ENCODE peak calls at places on chromosomes 13 and 19, in five cellular contexts. D is mucosa of descending colon, J is kidney epithelial cell, M is GM13976, P is Caco-2. Q is an unnamed sample.

GRCh38 chr19:37691881-37692504 is 27.6 kb downstream of the ZNF607 start:
- DNase-seq in D (peak), J (peak), M (peak), P (peak), Q (peak)

GRCh38 chr13:27117947-27118346 is 53.7 kb downstream of the USP12 start:
- DNase-seq in D (no peak), J (no peak), M (no peak), P (no peak), Q (no peak)

GRCh38 chr13:94009696-94010095 is 469.8 kb downstream of the DCT start:
- DNase-seq in D (no peak), J (no peak), M (no peak), P (no peak), Q (no peak)

GRCh38 chr13:20230913-20231838 is 943 bp downstream of the GJB6 start:
- DNase-seq in D (no peak), J (no peak), M (no peak), P (no peak), Q (no peak)

GRCh38 chr19:10603084-10603872 is 16.2 kb upstream of the AP1M2 start:
- DNase-seq in D (peak), J (no peak), M (peak), P (no peak), Q (peak)

GRCh38 chr19:52724701-52725514 is 9.9 kb downstream of the ZNF611 start:
- DNase-seq in D (no peak), J (no peak), M (no peak), P (no peak), Q (no peak)

GRCh38 chr13:37869506-37869755 is 141 bp downstream of the TRPC4 start:
- DNase-seq in D (no peak), J (no peak), M (no peak), P (no peak), Q (no peak)

GRCh38 chr13:39417643-39418042 is 185.3 kb downstream of the LHFPL6 start:
- DNase-seq in D (no peak), J (peak), M (no peak), P (peak), Q (no peak)

GRCh38 chr13:24267283-24267682 is 42.1 kb upstream of the C1QTNF9 start:
- DNase-seq in D (no peak), J (no peak), M (peak), P (no peak), Q (no peak)

GRCh38 chr13:63436288-63436687 is 2020.6 kb upstream of the PCDH20 start:
- DNase-seq in D (no peak), J (peak), M (no peak), P (no peak), Q (no peak)

GRCh38 chr13:23477096-23477495 is 43.6 kb upstream of the SACS start:
- DNase-seq in D (no peak), J (no peak), M (no peak), P (no peak), Q (no peak)

GRCh38 chr13:110334256-110334655 is 27.2 kb downstream of the COL4A2 start:
- DNase-seq in D (no peak), J (no peak), M (no peak), P (no peak), Q (no peak)

GRCh38 chr13:108306768-108307332 is 37.3 kb downstream of the TNFSF13B start:
- DNase-seq in D (no peak), J (no peak), M (no peak), P (no peak), Q (no peak)

GRCh38 chr19:20472854-20473253 is 92.7 kb downstream of the ZNF737 start:
- DNase-seq in D (no peak), J (no peak), M (no peak), P (no peak), Q (no peak)

GRCh38 chr13:72204291-72204690 is 337.3 kb upstream of the DACH1 start:
- DNase-seq in D (no peak), J (no peak), M (no peak), P (no peak), Q (no peak)

GRCh38 chr19:16896098-16896912 is 7.5 kb downstream of the F2RL3 start:
- DNase-seq in D (peak), J (no peak), M (no peak), P (no peak), Q (no peak)

GRCh38 chr19:18270304-18270703 is 3.9 kb downstream of the IQCN start:
- DNase-seq in D (no peak), J (no peak), M (no peak), P (no peak), Q (no peak)

GRCh38 chr19:10518444-10519361 is 1.5 kb upstream of the S1PR5 start:
- DNase-seq in D (no peak), J (no peak), M (peak), P (no peak), Q (peak)

GRCh38 chr19:34808566-34808965 is 35.6 kb upstream of the ZNF599 start:
- DNase-seq in D (no peak), J (peak), M (no peak), P (no peak), Q (no peak)

GRCh38 chr19:19405919-19406877 is 723 bp downstream of the GATAD2A start:
- DNase-seq in D (peak), J (no peak), M (peak), P (peak), Q (peak)

GRCh38 chr13:91889641-91890040 is 491.2 kb downstream of the GPC5 start:
- DNase-seq in D (no peak), J (no peak), M (no peak), P (no peak), Q (no peak)

GRCh38 chr13:47258384-47258783 is 361.5 kb upstream of the HTR2A start:
- DNase-seq in D (no peak), J (no peak), M (no peak), P (no peak), Q (no peak)

GRCh38 chr19:29076963-29077362 is 136.0 kb downstream of the UQCRFS1 start:
- DNase-seq in D (no peak), J (no peak), M (no peak), P (no peak), Q (no peak)

GRCh38 chr19:48308695-48309586 is 16.4 kb upstream of the EMP3 start:
- DNase-seq in D (no peak), J (no peak), M (no peak), P (peak), Q (no peak)

GRCh38 chr19:3029070-3029923 is at the start of gene TLE2:
- DNase-seq in D (no peak), J (no peak), M (peak), P (no peak), Q (peak)

GRCh38 chr13:44837250-44837649 is 152.0 kb downstream of the NUFIP1 start:
- DNase-seq in D (no peak), J (no peak), M (no peak), P (no peak), Q (no peak)

GRCh38 chr19:46218160-46218559 is 11.4 kb upstream of the IGFL1 start:
- DNase-seq in D (peak), J (no peak), M (no peak), P (peak), Q (peak)

GRCh38 chr19:57241181-57241580 is 749 bp downstream of the ZNF805 start:
- DNase-seq in D (no peak), J (no peak), M (no peak), P (peak), Q (peak)

GRCh38 chr13:46893820-46894533 is 2.9 kb downstream of the HTR2A start:
- DNase-seq in D (peak), J (peak), M (peak), P (peak), Q (peak)

GRCh38 chr13:85666356-85666755 is 132.9 kb downstream of the SLITRK6 start:
- DNase-seq in D (no peak), J (no peak), M (no peak), P (no peak), Q (no peak)

GRCh38 chr19:40163541-40164129 is 27.6 kb upstream of the MAP3K10 start:
- DNase-seq in D (no peak), J (no peak), M (peak), P (no peak), Q (peak)

GRCh38 chr19:40162104-40162503 is 29.1 kb upstream of the MAP3K10 start:
- DNase-seq in D (no peak), J (no peak), M (no peak), P (no peak), Q (no peak)

GRCh38 chr19:40159744-40160143 is 31.5 kb upstream of the MAP3K10 start:
- DNase-seq in D (no peak), J (no peak), M (no peak), P (no peak), Q (no peak)

GRCh38 chr19:40165362-40165937 is 25.8 kb upstream of the MAP3K10 start:
- DNase-seq in D (peak), J (no peak), M (peak), P (peak), Q (peak)
- TF ChIP-seq CTCF in D (peak), J (peak), M (peak), P (peak), Q (peak)

GRCh38 chr19:13234518-13234917 is 84.3 kb downstream of the IER2 start:
- DNase-seq in D (peak), J (no peak), M (peak), P (peak), Q (peak)
- TF ChIP-seq CTCF in D (peak), J (peak), M (peak), P (peak), Q (peak)

GRCh38 chr19:49812997-49813861 is at the start of gene FUZ:
- DNase-seq in D (peak), J (peak), M (peak), P (peak), Q (peak)
- TF ChIP-seq CTCF in D (no peak), J (peak), M (no peak), P (no peak), Q (no peak)

DNA sequence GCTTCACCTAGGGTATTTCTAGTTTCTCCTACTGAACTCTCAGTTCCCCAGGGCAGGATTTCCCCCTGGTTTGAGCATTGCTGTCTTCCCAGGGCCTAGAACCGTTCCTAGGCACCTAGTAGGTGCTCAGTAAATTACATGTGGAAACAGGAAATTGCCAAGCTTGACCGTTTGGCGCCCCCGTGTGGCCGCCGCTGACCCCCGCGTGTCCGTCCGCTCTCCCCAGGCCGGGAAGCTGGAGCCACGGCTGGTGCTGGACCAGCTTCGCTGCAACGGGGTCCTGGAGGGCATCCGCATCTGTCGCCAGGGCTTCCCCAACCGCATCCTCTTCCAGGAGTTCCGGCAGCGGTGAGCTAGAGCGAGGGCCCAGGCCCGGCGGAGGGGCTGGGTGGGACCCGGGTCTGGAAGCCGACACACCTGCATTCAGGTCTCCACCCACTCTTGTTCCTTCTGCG is 55.5 kb downstream of the MYH14 start:
- DNase-seq in D (peak), J (no peak), M (peak), P (peak), Q (peak)
- TF ChIP-seq CTCF in D (peak), J (peak), M (peak), P (peak), Q (peak)

DNA sequence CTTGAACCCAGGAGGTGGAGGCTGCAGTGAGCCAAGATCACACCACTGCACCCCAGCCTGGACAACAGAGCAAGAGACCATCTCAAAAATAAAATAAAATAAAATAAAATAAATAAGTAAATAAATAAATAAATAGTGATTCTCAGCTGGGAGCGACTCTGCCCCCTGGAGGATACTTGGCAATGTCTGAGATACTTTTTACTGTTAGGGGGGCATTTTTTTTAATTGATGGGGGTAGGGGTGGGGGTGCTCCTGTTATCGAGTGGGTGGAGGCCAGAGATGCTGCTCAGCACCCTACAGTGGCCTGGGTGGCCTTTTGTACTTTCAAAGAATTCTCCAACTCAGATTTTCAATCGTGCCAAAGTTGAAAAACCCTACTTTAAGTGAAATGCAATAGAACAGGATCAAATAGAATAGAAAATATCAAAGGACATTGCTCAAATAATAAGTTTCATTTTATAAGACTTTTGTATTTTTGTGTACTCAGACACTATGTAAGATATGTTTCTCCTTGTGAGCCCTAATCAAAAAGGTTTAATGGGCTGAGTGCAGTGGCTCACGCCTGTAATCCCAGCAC is 7.1 kb upstream of the CLPP start:
- DNase-seq in D (no peak), J (no peak), M (no peak), P (no peak), Q (no peak)
- TF ChIP-seq CTCF in D (no peak), J (peak), M (no peak), P (peak), Q (peak)

GRCh38 chr13:102657630-102658029 is 37.2 kb downstream of the METTL21C start:
- DNase-seq in D (no peak), J (no peak), M (no peak), P (no peak), Q (no peak)
- TF ChIP-seq CTCF in D (no peak), J (peak), M (no peak), P (no peak), Q (no peak)

GRCh38 chr13:98083507-98083906 is 59.4 kb upstream of the FARP1 start:
- DNase-seq in D (no peak), J (peak), M (no peak), P (no peak), Q (no peak)
- TF ChIP-seq CTCF in D (no peak), J (no peak), M (no peak), P (no peak), Q (no peak)

DNA sequence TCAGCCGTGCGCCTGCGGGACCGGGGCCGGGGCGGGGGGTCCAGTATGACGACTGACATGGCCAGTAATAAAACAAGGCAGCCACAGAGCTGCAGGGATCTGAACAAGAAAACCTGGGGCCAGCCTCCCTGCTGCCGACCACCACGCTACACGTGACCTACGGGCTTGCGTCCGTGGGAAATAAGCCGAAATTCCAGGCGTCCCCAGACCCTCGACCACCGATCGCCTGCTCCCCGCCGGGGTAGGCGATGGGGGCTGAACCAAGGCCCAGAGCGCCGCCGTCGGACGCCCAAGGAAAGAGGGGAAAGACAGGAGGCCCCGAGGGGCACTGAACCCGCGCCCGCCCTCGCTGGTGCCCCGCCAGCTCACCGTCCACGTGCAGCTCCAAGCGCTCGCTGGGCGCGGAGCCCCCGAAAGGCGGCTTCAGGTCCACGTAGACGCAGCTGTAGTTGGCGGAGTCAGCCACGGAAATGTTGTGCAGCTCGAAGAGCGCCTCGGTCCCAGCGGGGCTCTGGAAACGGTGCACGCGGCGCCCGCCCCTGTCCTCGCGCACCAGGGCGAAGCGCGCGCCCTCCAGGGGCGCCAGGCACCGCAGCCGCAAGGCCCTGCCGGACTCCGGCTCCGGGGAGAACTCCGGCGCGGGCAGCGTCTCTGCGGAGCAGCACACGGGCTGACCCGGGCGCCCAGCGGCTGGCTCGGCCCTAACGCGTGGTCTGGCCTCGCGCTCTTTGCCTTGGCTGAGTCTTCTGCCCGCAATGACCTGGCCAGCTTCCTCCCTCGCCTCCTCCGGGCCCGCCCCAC is 3.1 kb downstream of the A1BG start:
- DNase-seq in D (no peak), J (no peak), M (no peak), P (no peak), Q (no peak)
- TF ChIP-seq CTCF in D (no peak), J (no peak), M (no peak), P (no peak), Q (no peak)